ENCODE peak calls at places on chromosome 2, in nine cellular contexts. W is 8988T, X is mucosa of gallbladder, K is OCI-M1, Y is NCI-H446 treated with DMSO at 0.1 percent for 48 hours, Z is skeletal muscle cell, I is iris pigment epithelial cell, V is transverse colon, S is HEK293T. R is an unnamed sample.

GRCh38 chr2:219557791-219558785 is 13.3 kb downstream of the OBSL1 start:
- DNase-seq in W (no peak), Y (no peak), Z (no peak), V (no peak), S (no peak), I (no peak), K (no peak), X (no peak), R (no peak)

GRCh38 chr2:20543579-20543887 is 96.7 kb downstream of the RHOB start:
- DNase-seq in I (peak), K (no peak), Z (peak), S (no peak), Y (no peak), X (no peak), V (no peak), W (no peak), R (no peak)

GRCh38 chr2:96856776-96857673 is 791 bp downstream of the ANKRD39 start:
- DNase-seq in K (peak), S (no peak), V (peak), Y (no peak), W (no peak), X (no peak), I (peak), Z (no peak), R (peak)

GRCh38 chr2:117065912-117066311 is 748.6 kb upstream of the DDX18 start:
- DNase-seq in S (no peak), Y (no peak), Z (no peak), I (no peak), V (no peak), K (peak), W (no peak), X (no peak), R (no peak)

GRCh38 chr2:23366720-23367119 is 18.3 kb upstream of the KLHL29 start:
- DNase-seq in S (no peak), K (peak), I (no peak), Y (no peak), Z (no peak), V (no peak), X (no peak), W (no peak), R (no peak)

GRCh38 chr2:6524678-6525367 is 340.9 kb downstream of the CMPK2 start:
- DNase-seq in I (no peak), S (no peak), Z (no peak), W (no peak), V (no peak), Y (no peak), X (peak), K (no peak), R (peak)

GRCh38 chr2:112958428-112959108 is 19.2 kb upstream of the IL36G start:
- DNase-seq in X (no peak), S (peak), V (no peak), Y (no peak), Z (peak), I (peak), W (peak), K (peak), R (peak)

GRCh38 chr2:97992836-97993825 is 2.6 kb downstream of the TMEM131 start:
- DNase-seq in W (no peak), K (no peak), X (no peak), Z (no peak), Y (no peak), I (peak), S (no peak), V (no peak), R (no peak)

GRCh38 chr2:239959059-239959971 is 65.8 kb downstream of the NDUFA10 start:
- DNase-seq in K (no peak), V (no peak), Z (no peak), W (no peak), I (peak), X (no peak), Y (no peak), S (no peak), R (peak)

GRCh38 chr2:65050931-65051330 is 5.3 kb upstream of the CEP68 start:
- DNase-seq in W (no peak), K (no peak), V (no peak), X (no peak), Y (no peak), I (peak), S (no peak), Z (no peak), R (peak)

GRCh38 chr2:240203842-240204270 is 63.4 kb upstream of the OTOS start:
- DNase-seq in X (no peak), Y (no peak), K (no peak), S (no peak), Z (no peak), I (no peak), W (no peak), V (no peak), R (no peak)

GRCh38 chr2:100819365-100820345 is at the start of gene NPAS2:
- DNase-seq in S (peak), K (no peak), I (peak), X (no peak), Z (no peak), V (peak), Y (no peak), W (peak), R (peak)

GRCh38 chr2:56267412-56267788 is 83.6 kb downstream of the CCDC85A start:
- DNase-seq in I (no peak), X (no peak), S (no peak), Z (no peak), Y (peak), W (no peak), K (no peak), V (no peak), R (no peak)

GRCh38 chr2:241161646-241162281 is 11.5 kb downstream of the PPP1R7 start:
- DNase-seq in K (no peak), V (peak), S (no peak), W (no peak), I (peak), X (peak), Z (peak), Y (peak), R (peak)

GRCh38 chr2:181683518-181684453 is 3.5 kb upstream of the NEUROD1 start:
- DNase-seq in I (no peak), W (peak), V (no peak), X (no peak), S (peak), Y (no peak), Z (no peak), K (no peak), R (peak)

GRCh38 chr2:235859651-235860050 is 308.5 kb downstream of the GBX2 start:
- DNase-seq in X (no peak), V (no peak), W (no peak), Y (no peak), S (no peak), K (no peak), Z (no peak), I (peak), R (no peak)

GRCh38 chr2:40451926-40452605 is at the start of gene SLC8A1:
- DNase-seq in W (no peak), Z (no peak), I (peak), V (no peak), K (no peak), S (peak), X (no peak), Y (no peak), R (peak)

GRCh38 chr2:232030229-232030628 is 68.7 kb downstream of the DIS3L2 start:
- DNase-seq in S (peak), W (no peak), Z (no peak), I (no peak), Y (no peak), X (no peak), K (peak), V (no peak), R (no peak)

GRCh38 chr2:12787891-12788783 is 71.4 kb downstream of the TRIB2 start:
- DNase-seq in X (no peak), Y (no peak), Z (peak), I (peak), K (no peak), S (no peak), W (no peak), V (no peak), R (peak)

GRCh38 chr2:42360493-42360889 is 526 bp downstream of the COX7A2L start:
- DNase-seq in K (no peak), Z (no peak), Y (no peak), I (no peak), V (no peak), X (no peak), W (no peak), S (no peak), R (peak)

GRCh38 chr2:225400060-225400511 is 576 bp downstream of the NYAP2 start:
- DNase-seq in S (peak), V (no peak), K (peak), Y (peak), Z (peak), X (peak), I (peak), W (no peak), R (peak)

GRCh38 chr2:241947876-241948275 is 78.3 kb downstream of the RTP5 start:
- DNase-seq in X (no peak), K (no peak), V (no peak), S (no peak), W (no peak), Z (no peak), Y (no peak), I (no peak), R (no peak)

GRCh38 chr2:69017080-69017479 is 4.1 kb downstream of the ANTXR1 start:
- DNase-seq in Z (no peak), I (peak), V (no peak), W (no peak), Y (no peak), S (no peak), X (no peak), K (no peak), R (peak)

GRCh38 chr2:18855027-18855426 is 265.7 kb upstream of the NT5C1B start:
- DNase-seq in K (no peak), X (no peak), Z (no peak), Y (no peak), W (no peak), V (no peak), S (peak), I (peak), R (peak)

GRCh38 chr2:112290098-112290497 is 14.7 kb downstream of the ZC3H6 start:
- DNase-seq in S (no peak), W (no peak), K (no peak), V (no peak), I (no peak), Y (no peak), X (no peak), Z (no peak), R (no peak)

GRCh38 chr2:150729495-150729955 is 242.1 kb upstream of the RND3 start:
- DNase-seq in X (no peak), I (no peak), S (no peak), V (no peak), W (no peak), Z (no peak), K (no peak), Y (no peak), R (no peak)

GRCh38 chr2:121999273-121999672 is 243.8 kb downstream of the TSN start:
- DNase-seq in S (peak), X (no peak), Y (no peak), V (peak), K (peak), W (no peak), I (peak), Z (no peak), R (peak)

GRCh38 chr2:236177967-236178909 is 10.1 kb upstream of the GBX2 start:
- DNase-seq in W (no peak), K (peak), S (peak), X (peak), I (peak), V (peak), Y (peak), Z (no peak), R (peak)

GRCh38 chr2:183034806-183035205 is 3.5 kb downstream of the NCKAP1 start:
- DNase-seq in X (no peak), Z (peak), I (peak), S (no peak), W (no peak), K (no peak), V (no peak), Y (no peak), R (peak)

GRCh38 chr2:152525277-152525838 is 190.4 kb downstream of the FMNL2 start:
- DNase-seq in W (no peak), Z (no peak), I (peak), S (no peak), K (no peak), Y (no peak), X (no peak), V (peak), R (peak)

GRCh38 chr2:37000988-37001556 is 34.7 kb upstream of the STRN start:
- DNase-seq in W (no peak), K (no peak), X (no peak), Y (no peak), I (no peak), Z (no peak), S (no peak), V (no peak), R (no peak)

GRCh38 chr2:33477473-33478468 is 1.3 kb downstream of the RASGRP3 start:
- DNase-seq in Y (no peak), I (no peak), S (no peak), Z (no peak), W (no peak), K (peak), V (peak), X (peak), R (peak)

GRCh38 chr2:137964859-137965459 is 686 bp downstream of the HNMT start:
- DNase-seq in I (no peak), K (peak), Z (no peak), V (no peak), S (no peak), X (no peak), W (no peak), Y (no peak), R (no peak)

GRCh38 chr2:13006407-13006806 is 289.7 kb downstream of the TRIB2 start:
- DNase-seq in X (no peak), S (no peak), Y (no peak), V (no peak), W (no peak), Z (no peak), I (no peak), K (no peak), R (peak)

GRCh38 chr2:56754066-56754615 is 570.4 kb downstream of the CCDC85A start:
- DNase-seq in V (no peak), X (no peak), S (no peak), Z (no peak), I (no peak), Y (no peak), K (no peak), W (no peak), R (no peak)

GRCh38 chr2:108492364-108492763 is 41.9 kb upstream of the LIMS1 start:
- DNase-seq in I (peak), Y (no peak), W (no peak), S (no peak), Z (peak), X (no peak), K (no peak), V (no peak), R (peak)

GRCh38 chr2:66573866-66574265 is 138.9 kb downstream of the MEIS1 start:
- DNase-seq in Z (no peak), Y (no peak), S (no peak), W (no peak), K (no peak), I (no peak), V (no peak), X (peak), R (peak)

GRCh38 chr2:222859786-222860726 is 780 bp upstream of the ACSL3 start:
- DNase-seq in W (no peak), X (peak), V (peak), I (peak), Z (peak), S (peak), K (peak), Y (no peak), R (peak)

GRCh38 chr2:40488927-40489677 is 37.2 kb upstream of the SLC8A1 start:
- DNase-seq in S (no peak), K (peak), X (no peak), V (no peak), Y (no peak), W (no peak), I (no peak), Z (no peak), R (no peak)

R was measured in astrocyte of the hippocampus.